ENCODE peak calls at places on chromosomes 6 and 20, in ten cellular contexts. One of them, this sample, is unnamed.

GRCh38 chr6:107153061-107153460 is 37.7 kb upstream of the BEND3 start:
- DNase-seq in NCI-H146: peak
- DNase-seq in endodermal cell: no peak
- DNase-seq in activated CD4-positive, alpha-beta T cell treated with anti-CD3 and anti-CD28 coated beads for 4 hours: no peak
- DNase-seq in glutamatergic neuron: no peak
- DNase-seq in substantia nigra: no peak
- DNase-seq in ovary: no peak
- DNase-seq in naive B cell: no peak
- DNase-seq in iPS DF 19.7: no peak
- DNase-seq in LHCN-M2: no peak
- DNase-seq in this sample: no peak

GRCh38 chr6:37620519-37620918 is 77.2 kb downstream of the MDGA1 start:
- DNase-seq in LHCN-M2: no peak
- DNase-seq in endodermal cell: no peak
- DNase-seq in ovary: no peak
- DNase-seq in activated CD4-positive, alpha-beta T cell treated with anti-CD3 and anti-CD28 coated beads for 4 hours: no peak
- DNase-seq in iPS DF 19.7: no peak
- DNase-seq in NCI-H146: no peak
- DNase-seq in glutamatergic neuron: no peak
- DNase-seq in substantia nigra: no peak
- DNase-seq in naive B cell: no peak
- DNase-seq in this sample: no peak

GRCh38 chr6:118659513-118660217 is 8.3 kb upstream of the CEP85L start:
- DNase-seq in endodermal cell: no peak
- DNase-seq in substantia nigra: no peak
- DNase-seq in NCI-H146: no peak
- DNase-seq in iPS DF 19.7: no peak
- DNase-seq in glutamatergic neuron: no peak
- DNase-seq in LHCN-M2: peak
- DNase-seq in activated CD4-positive, alpha-beta T cell treated with anti-CD3 and anti-CD28 coated beads for 4 hours: no peak
- DNase-seq in naive B cell: no peak
- DNase-seq in ovary: no peak
- DNase-seq in this sample: no peak

GRCh38 chr6:69105288-69105687 is 470.2 kb downstream of the ADGRB3 start:
- DNase-seq in activated CD4-positive, alpha-beta T cell treated with anti-CD3 and anti-CD28 coated beads for 4 hours: no peak
- DNase-seq in iPS DF 19.7: no peak
- DNase-seq in endodermal cell: peak
- DNase-seq in LHCN-M2: peak
- DNase-seq in substantia nigra: no peak
- DNase-seq in naive B cell: no peak
- DNase-seq in glutamatergic neuron: no peak
- DNase-seq in ovary: no peak
- DNase-seq in NCI-H146: no peak
- DNase-seq in this sample: no peak

GRCh38 chr6:18269253-18269652 is 4.9 kb upstream of the DEK start:
- DNase-seq in iPS DF 19.7: no peak
- DNase-seq in substantia nigra: no peak
- DNase-seq in glutamatergic neuron: no peak
- DNase-seq in naive B cell: no peak
- DNase-seq in endodermal cell: no peak
- DNase-seq in LHCN-M2: peak
- DNase-seq in activated CD4-positive, alpha-beta T cell treated with anti-CD3 and anti-CD28 coated beads for 4 hours: no peak
- DNase-seq in NCI-H146: peak
- DNase-seq in ovary: no peak
- DNase-seq in this sample: no peak

GRCh38 chr6:40721252-40721936 is 134.2 kb upstream of the LRFN2 start:
- DNase-seq in substantia nigra: no peak
- DNase-seq in iPS DF 19.7: no peak
- DNase-seq in ovary: no peak
- DNase-seq in glutamatergic neuron: no peak
- DNase-seq in endodermal cell: no peak
- DNase-seq in naive B cell: no peak
- DNase-seq in activated CD4-positive, alpha-beta T cell treated with anti-CD3 and anti-CD28 coated beads for 4 hours: no peak
- DNase-seq in LHCN-M2: no peak
- DNase-seq in NCI-H146: no peak
- DNase-seq in this sample: no peak

GRCh38 chr20:32667030-32667429 is 6.7 kb downstream of the C20orf203 start:
- DNase-seq in LHCN-M2: no peak
- DNase-seq in substantia nigra: no peak
- DNase-seq in activated CD4-positive, alpha-beta T cell treated with anti-CD3 and anti-CD28 coated beads for 4 hours: no peak
- DNase-seq in NCI-H146: peak
- DNase-seq in glutamatergic neuron: no peak
- DNase-seq in naive B cell: no peak
- DNase-seq in ovary: no peak
- DNase-seq in iPS DF 19.7: no peak
- DNase-seq in endodermal cell: no peak
- DNase-seq in this sample: no peak

GRCh38 chr6:167163476-167164011 is 5.8 kb upstream of the GPR31 start:
- DNase-seq in iPS DF 19.7: peak
- DNase-seq in ovary: no peak
- DNase-seq in endodermal cell: peak
- DNase-seq in substantia nigra: no peak
- DNase-seq in LHCN-M2: no peak
- DNase-seq in activated CD4-positive, alpha-beta T cell treated with anti-CD3 and anti-CD28 coated beads for 4 hours: no peak
- DNase-seq in glutamatergic neuron: no peak
- DNase-seq in naive B cell: no peak
- DNase-seq in NCI-H146: no peak
- DNase-seq in this sample: no peak

GRCh38 chr6:63816401-63816975 is 180.9 kb downstream of the PHF3 start:
- DNase-seq in ovary: no peak
- DNase-seq in endodermal cell: no peak
- DNase-seq in glutamatergic neuron: no peak
- DNase-seq in LHCN-M2: no peak
- DNase-seq in iPS DF 19.7: no peak
- DNase-seq in NCI-H146: no peak
- DNase-seq in activated CD4-positive, alpha-beta T cell treated with anti-CD3 and anti-CD28 coated beads for 4 hours: no peak
- DNase-seq in substantia nigra: no peak
- DNase-seq in naive B cell: no peak
- DNase-seq in this sample: no peak

GRCh38 chr6:39059496-39060310 is 11.1 kb downstream of the GLP1R start:
- DNase-seq in LHCN-M2: no peak
- DNase-seq in substantia nigra: no peak
- DNase-seq in endodermal cell: no peak
- DNase-seq in glutamatergic neuron: no peak
- DNase-seq in naive B cell: no peak
- DNase-seq in iPS DF 19.7: no peak
- DNase-seq in NCI-H146: peak
- DNase-seq in ovary: no peak
- DNase-seq in activated CD4-positive, alpha-beta T cell treated with anti-CD3 and anti-CD28 coated beads for 4 hours: no peak
- DNase-seq in this sample: no peak

GRCh38 chr6:27810768-27811298 is 101.4 kb downstream of the OR2B2 start:
- DNase-seq in naive B cell: no peak
- DNase-seq in glutamatergic neuron: no peak
- DNase-seq in activated CD4-positive, alpha-beta T cell treated with anti-CD3 and anti-CD28 coated beads for 4 hours: no peak
- DNase-seq in iPS DF 19.7: no peak
- DNase-seq in NCI-H146: peak
- DNase-seq in ovary: no peak
- DNase-seq in LHCN-M2: no peak
- DNase-seq in endodermal cell: no peak
- DNase-seq in substantia nigra: no peak
- DNase-seq in this sample: no peak

GRCh38 chr6:152146385-152146784 is 338.9 kb downstream of the ESR1 start:
- DNase-seq in naive B cell: no peak
- DNase-seq in NCI-H146: no peak
- DNase-seq in substantia nigra: no peak
- DNase-seq in glutamatergic neuron: no peak
- DNase-seq in endodermal cell: no peak
- DNase-seq in activated CD4-positive, alpha-beta T cell treated with anti-CD3 and anti-CD28 coated beads for 4 hours: no peak
- DNase-seq in iPS DF 19.7: no peak
- DNase-seq in LHCN-M2: peak
- DNase-seq in ovary: no peak
- DNase-seq in this sample: no peak

GRCh38 chr20:21361266-21361665 is 36.1 kb downstream of the NKX2-4 start:
- DNase-seq in endodermal cell: no peak
- DNase-seq in substantia nigra: no peak
- DNase-seq in naive B cell: no peak
- DNase-seq in iPS DF 19.7: no peak
- DNase-seq in NCI-H146: no peak
- DNase-seq in ovary: no peak
- DNase-seq in activated CD4-positive, alpha-beta T cell treated with anti-CD3 and anti-CD28 coated beads for 4 hours: no peak
- DNase-seq in glutamatergic neuron: no peak
- DNase-seq in LHCN-M2: no peak
- DNase-seq in this sample: no peak

GRCh38 chr6:63839485-63839884 is 203.9 kb downstream of the PHF3 start:
- DNase-seq in ovary: no peak
- DNase-seq in naive B cell: no peak
- DNase-seq in endodermal cell: no peak
- DNase-seq in iPS DF 19.7: no peak
- DNase-seq in NCI-H146: no peak
- DNase-seq in glutamatergic neuron: no peak
- DNase-seq in activated CD4-positive, alpha-beta T cell treated with anti-CD3 and anti-CD28 coated beads for 4 hours: no peak
- DNase-seq in LHCN-M2: peak
- DNase-seq in substantia nigra: no peak
- DNase-seq in this sample: no peak

GRCh38 chr20:24742989-24743388 is 206.1 kb upstream of the CST7 start:
- DNase-seq in activated CD4-positive, alpha-beta T cell treated with anti-CD3 and anti-CD28 coated beads for 4 hours: no peak
- DNase-seq in NCI-H146: no peak
- DNase-seq in ovary: no peak
- DNase-seq in LHCN-M2: no peak
- DNase-seq in naive B cell: no peak
- DNase-seq in glutamatergic neuron: no peak
- DNase-seq in iPS DF 19.7: no peak
- DNase-seq in substantia nigra: no peak
- DNase-seq in endodermal cell: peak
- DNase-seq in this sample: no peak

GRCh38 chr20:4972506-4973251 is 28.6 kb downstream of the SLC23A2 start:
- DNase-seq in glutamatergic neuron: no peak
- DNase-seq in LHCN-M2: no peak
- DNase-seq in ovary: no peak
- DNase-seq in iPS DF 19.7: no peak
- DNase-seq in naive B cell: no peak
- DNase-seq in endodermal cell: no peak
- DNase-seq in activated CD4-positive, alpha-beta T cell treated with anti-CD3 and anti-CD28 coated beads for 4 hours: no peak
- DNase-seq in substantia nigra: no peak
- DNase-seq in NCI-H146: peak
- DNase-seq in this sample: no peak

GRCh38 chr20:33773412-33774089 is 37.6 kb upstream of the CHMP4B start:
- DNase-seq in LHCN-M2: no peak
- DNase-seq in NCI-H146: no peak
- DNase-seq in activated CD4-positive, alpha-beta T cell treated with anti-CD3 and anti-CD28 coated beads for 4 hours: no peak
- DNase-seq in endodermal cell: no peak
- DNase-seq in glutamatergic neuron: no peak
- DNase-seq in iPS DF 19.7: no peak
- DNase-seq in substantia nigra: no peak
- DNase-seq in ovary: no peak
- DNase-seq in naive B cell: peak
- DNase-seq in this sample: no peak

GRCh38 chr6:7827142-7827541 is 83.4 kb downstream of the TXNDC5 start:
- DNase-seq in activated CD4-positive, alpha-beta T cell treated with anti-CD3 and anti-CD28 coated beads for 4 hours: no peak
- DNase-seq in LHCN-M2: peak
- DNase-seq in NCI-H146: no peak
- DNase-seq in glutamatergic neuron: no peak
- DNase-seq in iPS DF 19.7: no peak
- DNase-seq in substantia nigra: no peak
- DNase-seq in naive B cell: no peak
- DNase-seq in ovary: no peak
- DNase-seq in endodermal cell: no peak
- DNase-seq in this sample: no peak

GRCh38 chr20:9025643-9026042 is 43.2 kb upstream of the PLCB4 start:
- DNase-seq in iPS DF 19.7: no peak
- DNase-seq in glutamatergic neuron: no peak
- DNase-seq in substantia nigra: no peak
- DNase-seq in naive B cell: no peak
- DNase-seq in endodermal cell: no peak
- DNase-seq in ovary: no peak
- DNase-seq in activated CD4-positive, alpha-beta T cell treated with anti-CD3 and anti-CD28 coated beads for 4 hours: no peak
- DNase-seq in NCI-H146: no peak
- DNase-seq in LHCN-M2: peak
- DNase-seq in this sample: no peak

GRCh38 chr6:11433860-11434259 is 103.7 kb upstream of the TMEM170B start:
- DNase-seq in glutamatergic neuron: no peak
- DNase-seq in naive B cell: no peak
- DNase-seq in substantia nigra: no peak
- DNase-seq in ovary: no peak
- DNase-seq in LHCN-M2: no peak
- DNase-seq in iPS DF 19.7: no peak
- DNase-seq in endodermal cell: no peak
- DNase-seq in NCI-H146: no peak
- DNase-seq in activated CD4-positive, alpha-beta T cell treated with anti-CD3 and anti-CD28 coated beads for 4 hours: no peak
- DNase-seq in this sample: no peak

GRCh38 chr6:79146426-79146825 is 68.4 kb upstream of the PHIP start:
- DNase-seq in NCI-H146: no peak
- DNase-seq in substantia nigra: no peak
- DNase-seq in naive B cell: no peak
- DNase-seq in ovary: no peak
- DNase-seq in iPS DF 19.7: no peak
- DNase-seq in activated CD4-positive, alpha-beta T cell treated with anti-CD3 and anti-CD28 coated beads for 4 hours: no peak
- DNase-seq in endodermal cell: no peak
- DNase-seq in LHCN-M2: no peak
- DNase-seq in glutamatergic neuron: no peak
- DNase-seq in this sample: no peak

GRCh38 chr6:40036186-40036585 is 101.9 kb upstream of the MOCS1 start:
- DNase-seq in activated CD4-positive, alpha-beta T cell treated with anti-CD3 and anti-CD28 coated beads for 4 hours: no peak
- DNase-seq in naive B cell: no peak
- DNase-seq in LHCN-M2: no peak
- DNase-seq in glutamatergic neuron: no peak
- DNase-seq in iPS DF 19.7: no peak
- DNase-seq in ovary: no peak
- DNase-seq in substantia nigra: no peak
- DNase-seq in NCI-H146: no peak
- DNase-seq in endodermal cell: no peak
- DNase-seq in this sample: no peak

GRCh38 chr20:49187330-49188100 is 619 bp downstream of the STAU1 start:
- DNase-seq in iPS DF 19.7: no peak
- DNase-seq in substantia nigra: no peak
- DNase-seq in glutamatergic neuron: no peak
- DNase-seq in activated CD4-positive, alpha-beta T cell treated with anti-CD3 and anti-CD28 coated beads for 4 hours: peak
- DNase-seq in endodermal cell: peak
- DNase-seq in naive B cell: peak
- DNase-seq in LHCN-M2: peak
- DNase-seq in ovary: no peak
- DNase-seq in NCI-H146: peak
- DNase-seq in this sample: no peak

GRCh38 chr6:16911088-16911487 is 149.8 kb upstream of the ATXN1 start:
- DNase-seq in glutamatergic neuron: no peak
- DNase-seq in NCI-H146: no peak
- DNase-seq in activated CD4-positive, alpha-beta T cell treated with anti-CD3 and anti-CD28 coated beads for 4 hours: no peak
- DNase-seq in endodermal cell: no peak
- DNase-seq in iPS DF 19.7: no peak
- DNase-seq in substantia nigra: no peak
- DNase-seq in LHCN-M2: no peak
- DNase-seq in ovary: no peak
- DNase-seq in naive B cell: no peak
- DNase-seq in this sample: no peak

GRCh38 chr6:26045046-26045938 is 41.9 kb upstream of the HFE start:
- DNase-seq in glutamatergic neuron: no peak
- DNase-seq in substantia nigra: no peak
- DNase-seq in LHCN-M2: peak
- DNase-seq in ovary: peak
- DNase-seq in activated CD4-positive, alpha-beta T cell treated with anti-CD3 and anti-CD28 coated beads for 4 hours: peak
- DNase-seq in endodermal cell: no peak
- DNase-seq in iPS DF 19.7: no peak
- DNase-seq in naive B cell: peak
- DNase-seq in NCI-H146: peak
- DNase-seq in this sample: peak

GRCh38 chr6:118755941-118756646 is 104.7 kb upstream of the CEP85L start:
- DNase-seq in activated CD4-positive, alpha-beta T cell treated with anti-CD3 and anti-CD28 coated beads for 4 hours: peak
- DNase-seq in naive B cell: no peak
- DNase-seq in glutamatergic neuron: no peak
- DNase-seq in substantia nigra: no peak
- DNase-seq in iPS DF 19.7: no peak
- DNase-seq in ovary: no peak
- DNase-seq in endodermal cell: no peak
- DNase-seq in LHCN-M2: no peak
- DNase-seq in NCI-H146: no peak
- DNase-seq in this sample: no peak

GRCh38 chr20:57708694-57709673 is 831 bp downstream of the PMEPA1 start:
- DNase-seq in iPS DF 19.7: no peak
- DNase-seq in glutamatergic neuron: peak
- DNase-seq in ovary: peak
- DNase-seq in activated CD4-positive, alpha-beta T cell treated with anti-CD3 and anti-CD28 coated beads for 4 hours: peak
- DNase-seq in NCI-H146: peak
- DNase-seq in endodermal cell: no peak
- DNase-seq in substantia nigra: no peak
- DNase-seq in LHCN-M2: no peak
- DNase-seq in naive B cell: peak
- DNase-seq in this sample: no peak

GRCh38 chr20:11375368-11375767 is 542.3 kb upstream of the BTBD3 start:
- DNase-seq in glutamatergic neuron: no peak
- DNase-seq in LHCN-M2: no peak
- DNase-seq in iPS DF 19.7: no peak
- DNase-seq in substantia nigra: no peak
- DNase-seq in naive B cell: no peak
- DNase-seq in endodermal cell: no peak
- DNase-seq in ovary: no peak
- DNase-seq in activated CD4-positive, alpha-beta T cell treated with anti-CD3 and anti-CD28 coated beads for 4 hours: no peak
- DNase-seq in NCI-H146: no peak
- DNase-seq in this sample: no peak